ENCODE peak calls at places on chromosomes 16 and 17, in eight cellular contexts. One of them, this sample, is unnamed. For H3K4me1, the result is how much of the 10 kb centered on the place peaks cover.

GRCh38 chr16:28981517-28981916 is 3.3 kb upstream of the LAT start:
- DNase-seq in heart left ventricle: no peak
- DNase-seq in psoas muscle: no peak
- DNase-seq in tibial nerve: no peak
- DNase-seq in mammary epithelial cell: no peak
- DNase-seq in upper lobe of right lung: no peak
- DNase-seq in breast epithelium: no peak
- DNase-seq in neural progenitor cell: peak
- DNase-seq in this sample: no peak

GRCh38 chr17:14305785-14306496 is 5.1 kb downstream of the HS3ST3B1 start:
- DNase-seq in heart left ventricle: no peak
- DNase-seq in psoas muscle: no peak
- DNase-seq in tibial nerve: no peak
- DNase-seq in mammary epithelial cell: no peak
- DNase-seq in upper lobe of right lung: no peak
- DNase-seq in breast epithelium: no peak
- DNase-seq in neural progenitor cell: no peak
- DNase-seq in this sample: no peak

GRCh38 chr17:49461580-49461979 is 33.5 kb upstream of the NGFR start:
- DNase-seq in heart left ventricle: no peak
- DNase-seq in psoas muscle: no peak
- DNase-seq in tibial nerve: no peak
- DNase-seq in mammary epithelial cell: no peak
- DNase-seq in upper lobe of right lung: no peak
- DNase-seq in breast epithelium: no peak
- DNase-seq in neural progenitor cell: no peak
- DNase-seq in this sample: no peak

GRCh38 chr17:27546624-27547300 is 84.2 kb upstream of the LGALS9 start:
- DNase-seq in heart left ventricle: no peak
- DNase-seq in psoas muscle: no peak
- DNase-seq in tibial nerve: no peak
- DNase-seq in mammary epithelial cell: no peak
- DNase-seq in upper lobe of right lung: no peak
- DNase-seq in breast epithelium: no peak
- DNase-seq in neural progenitor cell: no peak
- DNase-seq in this sample: no peak

GRCh38 chr16:20383106-20384029 is 21.2 kb downstream of the PDILT start:
- DNase-seq in heart left ventricle: peak
- DNase-seq in psoas muscle: peak
- DNase-seq in tibial nerve: peak
- DNase-seq in mammary epithelial cell: peak
- DNase-seq in upper lobe of right lung: no peak
- DNase-seq in breast epithelium: peak
- DNase-seq in neural progenitor cell: peak
- DNase-seq in this sample: no peak

GRCh38 chr16:90072442-90073105 is 4.6 kb downstream of the PRDM7 start:
- DNase-seq in heart left ventricle: no peak
- DNase-seq in psoas muscle: no peak
- DNase-seq in tibial nerve: no peak
- DNase-seq in mammary epithelial cell: no peak
- DNase-seq in upper lobe of right lung: no peak
- DNase-seq in breast epithelium: no peak
- DNase-seq in neural progenitor cell: no peak
- DNase-seq in this sample: no peak

GRCh38 chr16:10616744-10617640 is 36.6 kb upstream of the EMP2 start:
- DNase-seq in heart left ventricle: peak
- DNase-seq in psoas muscle: peak
- DNase-seq in tibial nerve: peak
- DNase-seq in mammary epithelial cell: peak
- DNase-seq in upper lobe of right lung: peak
- DNase-seq in breast epithelium: peak
- DNase-seq in neural progenitor cell: peak
- DNase-seq in this sample: peak

GRCh38 chr17:50963139-50963538 is 97.0 kb upstream of the TOB1 start:
- DNase-seq in heart left ventricle: no peak
- DNase-seq in psoas muscle: no peak
- DNase-seq in tibial nerve: no peak
- DNase-seq in mammary epithelial cell: no peak
- DNase-seq in upper lobe of right lung: no peak
- DNase-seq in breast epithelium: no peak
- DNase-seq in neural progenitor cell: no peak
- DNase-seq in this sample: no peak

GRCh38 chr17:79840204-79840988 is 1.2 kb upstream of the CBX4 start:
- DNase-seq in heart left ventricle: no peak
- DNase-seq in psoas muscle: peak
- DNase-seq in tibial nerve: peak
- DNase-seq in mammary epithelial cell: no peak
- DNase-seq in upper lobe of right lung: peak
- DNase-seq in breast epithelium: peak
- DNase-seq in neural progenitor cell: peak
- DNase-seq in this sample: peak

GRCh38 chr17:29722411-29723198 is 99.9 kb upstream of the CORO6 start:
- DNase-seq in heart left ventricle: peak
- DNase-seq in psoas muscle: no peak
- DNase-seq in tibial nerve: peak
- DNase-seq in mammary epithelial cell: no peak
- DNase-seq in upper lobe of right lung: no peak
- DNase-seq in breast epithelium: peak
- DNase-seq in neural progenitor cell: no peak
- DNase-seq in this sample: no peak

GRCh38 chr16:25063102-25063501 is 47.9 kb upstream of the ARHGAP17 start:
- DNase-seq in heart left ventricle: no peak
- DNase-seq in psoas muscle: no peak
- DNase-seq in tibial nerve: no peak
- DNase-seq in mammary epithelial cell: no peak
- DNase-seq in upper lobe of right lung: no peak
- DNase-seq in breast epithelium: no peak
- DNase-seq in neural progenitor cell: no peak
- DNase-seq in this sample: no peak

GRCh38 chr16:64391009-64391663 is 730.7 kb downstream of the CDH11 start:
- DNase-seq in heart left ventricle: no peak
- DNase-seq in psoas muscle: no peak
- DNase-seq in tibial nerve: no peak
- DNase-seq in mammary epithelial cell: no peak
- DNase-seq in upper lobe of right lung: no peak
- DNase-seq in breast epithelium: no peak
- DNase-seq in neural progenitor cell: no peak
- DNase-seq in this sample: no peak

GRCh38 chr16:49930841-49931240 is 74.9 kb upstream of the ZNF423 start:
- DNase-seq in heart left ventricle: no peak
- DNase-seq in psoas muscle: no peak
- DNase-seq in tibial nerve: no peak
- DNase-seq in mammary epithelial cell: no peak
- DNase-seq in upper lobe of right lung: peak
- DNase-seq in breast epithelium: no peak
- DNase-seq in neural progenitor cell: no peak
- DNase-seq in this sample: no peak

GRCh38 chr16:89411335-89411850 is 79.0 kb downstream of the ANKRD11 start:
- DNase-seq in heart left ventricle: no peak
- DNase-seq in psoas muscle: no peak
- DNase-seq in tibial nerve: no peak
- DNase-seq in mammary epithelial cell: no peak
- DNase-seq in upper lobe of right lung: no peak
- DNase-seq in breast epithelium: no peak
- DNase-seq in neural progenitor cell: no peak
- DNase-seq in this sample: no peak

GRCh38 chr17:1554751-1555617 is 7.6 kb downstream of the PITPNA start:
- DNase-seq in heart left ventricle: no peak
- DNase-seq in psoas muscle: no peak
- DNase-seq in tibial nerve: no peak
- DNase-seq in mammary epithelial cell: no peak
- DNase-seq in upper lobe of right lung: no peak
- DNase-seq in breast epithelium: no peak
- DNase-seq in neural progenitor cell: no peak
- DNase-seq in this sample: peak

GRCh38 chr16:30122621-30123160 is 329 bp downstream of the MAPK3 start:
- DNase-seq in heart left ventricle: no peak
- DNase-seq in psoas muscle: peak
- DNase-seq in tibial nerve: no peak
- DNase-seq in mammary epithelial cell: no peak
- DNase-seq in upper lobe of right lung: no peak
- DNase-seq in breast epithelium: no peak
- DNase-seq in neural progenitor cell: peak
- DNase-seq in this sample: no peak

GRCh38 chr16:84277244-84277823 is 17.3 kb upstream of the WFDC1 start:
- DNase-seq in heart left ventricle: peak
- DNase-seq in psoas muscle: peak
- DNase-seq in tibial nerve: peak
- DNase-seq in mammary epithelial cell: peak
- DNase-seq in upper lobe of right lung: peak
- DNase-seq in breast epithelium: no peak
- DNase-seq in neural progenitor cell: peak
- DNase-seq in this sample: peak

GRCh38 chr17:52147431-52147830 is 11.1 kb downstream of the CA10 start:
- DNase-seq in heart left ventricle: no peak
- DNase-seq in psoas muscle: no peak
- DNase-seq in tibial nerve: no peak
- DNase-seq in mammary epithelial cell: peak
- DNase-seq in upper lobe of right lung: no peak
- DNase-seq in breast epithelium: no peak
- DNase-seq in neural progenitor cell: no peak
- DNase-seq in this sample: no peak

GRCh38 chr16:5502467-5502869 is 404.9 kb upstream of the EEF2KMT start:
- DNase-seq in heart left ventricle: no peak
- DNase-seq in psoas muscle: no peak
- DNase-seq in tibial nerve: no peak
- DNase-seq in mammary epithelial cell: no peak
- DNase-seq in upper lobe of right lung: no peak
- DNase-seq in breast epithelium: no peak
- DNase-seq in neural progenitor cell: peak
- DNase-seq in this sample: peak

GRCh38 chr17:5019475-5019956 is 15.7 kb downstream of the SLC52A1 start:
- DNase-seq in heart left ventricle: no peak
- DNase-seq in psoas muscle: no peak
- DNase-seq in tibial nerve: no peak
- DNase-seq in mammary epithelial cell: no peak
- DNase-seq in upper lobe of right lung: no peak
- DNase-seq in breast epithelium: no peak
- DNase-seq in neural progenitor cell: peak
- DNase-seq in this sample: no peak

GRCh38 chr17:8965394-8966168 is at the start of gene PIK3R5:
- DNase-seq in heart left ventricle: peak
- DNase-seq in psoas muscle: peak
- DNase-seq in tibial nerve: no peak
- DNase-seq in mammary epithelial cell: peak
- DNase-seq in upper lobe of right lung: peak
- DNase-seq in breast epithelium: no peak
- DNase-seq in neural progenitor cell: peak
- DNase-seq in this sample: peak

DNA sequence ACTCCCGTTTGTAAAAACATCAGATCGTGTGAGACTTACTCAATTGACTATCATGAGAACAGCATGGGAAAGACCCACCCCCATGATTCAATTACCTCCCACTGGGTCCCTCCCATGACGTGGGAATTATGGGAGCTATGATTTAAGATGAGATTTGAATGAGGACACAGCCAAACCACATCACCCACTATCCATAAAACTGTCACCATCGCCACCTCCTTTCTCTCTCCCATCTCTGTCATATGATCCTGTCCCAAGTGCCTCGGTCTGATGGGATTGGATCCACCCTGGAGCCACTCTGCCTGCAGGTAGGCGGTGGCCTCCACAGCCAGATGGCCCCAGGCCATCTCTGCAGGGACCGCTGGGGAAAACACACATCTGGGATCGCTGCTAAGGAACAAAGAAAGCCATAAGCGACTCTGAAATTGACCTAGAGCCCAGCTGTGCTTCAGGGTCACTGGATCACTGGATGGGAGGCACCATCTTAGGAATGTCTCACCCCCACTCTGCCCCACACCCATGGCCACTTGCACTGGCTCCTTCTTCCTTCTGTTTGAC is 61.2 kb downstream of the TMEM186 start:
- DNase-seq in heart left ventricle: no peak
- DNase-seq in psoas muscle: no peak
- DNase-seq in tibial nerve: no peak
- DNase-seq in mammary epithelial cell: no peak
- DNase-seq in upper lobe of right lung: peak
- DNase-seq in breast epithelium: no peak
- DNase-seq in neural progenitor cell: no peak
- DNase-seq in this sample: no peak
- H3K4me3 ChIP-seq in heart left ventricle: no peak
- H3K4me3 ChIP-seq in psoas muscle: no peak
- H3K4me3 ChIP-seq in tibial nerve: no peak
- H3K4me3 ChIP-seq in mammary epithelial cell: no peak
- H3K4me3 ChIP-seq in upper lobe of right lung: no peak
- H3K4me3 ChIP-seq in breast epithelium: no peak
- H3K4me3 ChIP-seq in neural progenitor cell: no peak
- H3K4me3 ChIP-seq in this sample: no peak

DNA sequence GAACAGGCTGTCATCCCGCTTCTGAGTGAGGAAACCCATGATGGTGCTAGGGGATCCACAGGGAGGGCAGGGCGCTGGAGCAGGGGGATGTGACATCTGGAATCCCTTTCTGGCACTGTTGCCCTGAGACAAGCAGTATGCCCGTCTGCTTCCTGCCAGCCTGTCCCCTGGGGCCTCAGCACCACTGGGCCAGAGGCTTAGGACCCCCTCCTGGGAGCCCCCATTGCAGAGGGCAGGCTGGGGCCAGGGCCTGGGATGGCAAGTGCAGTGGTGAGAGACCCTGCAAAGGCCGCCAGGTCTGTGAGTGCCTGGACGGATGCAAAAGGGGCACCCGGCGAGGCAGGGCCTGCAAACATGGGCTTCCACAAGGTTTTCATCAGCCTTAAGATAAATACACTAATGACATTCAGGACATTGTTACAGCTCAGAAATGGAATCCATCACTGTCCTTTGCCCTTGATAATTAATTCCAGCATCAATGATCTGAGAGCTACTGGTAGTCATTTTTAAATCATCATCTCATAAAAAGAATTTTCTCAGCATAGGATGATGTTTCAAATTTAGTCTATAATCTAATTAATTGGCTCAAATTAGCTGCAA is 51.6 kb downstream of the PRMT7 start:
- DNase-seq in heart left ventricle: no peak
- DNase-seq in psoas muscle: no peak
- DNase-seq in tibial nerve: no peak
- DNase-seq in mammary epithelial cell: no peak
- DNase-seq in upper lobe of right lung: no peak
- DNase-seq in breast epithelium: no peak
- DNase-seq in neural progenitor cell: no peak
- DNase-seq in this sample: no peak
- H3K4me1 ChIP-seq in heart left ventricle: under half
- H3K4me1 ChIP-seq in psoas muscle: under half
- H3K4me1 ChIP-seq in tibial nerve: under half
- H3K4me1 ChIP-seq in mammary epithelial cell: under half
- H3K4me1 ChIP-seq in upper lobe of right lung: under half
- H3K4me1 ChIP-seq in breast epithelium: under half
- H3K4me1 ChIP-seq in neural progenitor cell: under half
- H3K4me1 ChIP-seq in this sample: under half

GRCh38 chr16:77784441-77785356 is 3.7 kb upstream of the VAT1L start:
- DNase-seq in heart left ventricle: no peak
- DNase-seq in psoas muscle: no peak
- DNase-seq in tibial nerve: no peak
- DNase-seq in mammary epithelial cell: no peak
- DNase-seq in upper lobe of right lung: no peak
- DNase-seq in breast epithelium: no peak
- DNase-seq in neural progenitor cell: no peak
- DNase-seq in this sample: no peak
- TF ChIP-seq CTCF in heart left ventricle: peak
- TF ChIP-seq CTCF in psoas muscle: no peak
- TF ChIP-seq CTCF in tibial nerve: no peak
- TF ChIP-seq CTCF in mammary epithelial cell: peak
- TF ChIP-seq CTCF in upper lobe of right lung: peak
- TF ChIP-seq CTCF in breast epithelium: no peak
- TF ChIP-seq CTCF in neural progenitor cell: peak
- TF ChIP-seq CTCF in this sample: no peak

GRCh38 chr16:11677959-11678881 is 10.0 kb downstream of the SNN start:
- DNase-seq in heart left ventricle: no peak
- DNase-seq in psoas muscle: no peak
- DNase-seq in tibial nerve: no peak
- DNase-seq in mammary epithelial cell: no peak
- DNase-seq in upper lobe of right lung: peak
- DNase-seq in breast epithelium: no peak
- DNase-seq in neural progenitor cell: no peak
- DNase-seq in this sample: no peak
- H3K4me3 ChIP-seq in heart left ventricle: no peak
- H3K4me3 ChIP-seq in psoas muscle: no peak
- H3K4me3 ChIP-seq in tibial nerve: no peak
- H3K4me3 ChIP-seq in mammary epithelial cell: no peak
- H3K4me3 ChIP-seq in upper lobe of right lung: no peak
- H3K4me3 ChIP-seq in breast epithelium: no peak
- H3K4me3 ChIP-seq in neural progenitor cell: no peak
- H3K4me3 ChIP-seq in this sample: no peak

This sample was measured in mucosa of descending colon.